ENCODE peak calls at places on chromosome 18, in seven cellular contexts. D, F, K, E, L, H and B are unnamed samples.

GRCh38 chr18:76923485-76924085 is 101.2 kb downstream of the ZNF236 start:
- DNase-seq in D (peak), F (no peak), K (no peak), E (peak), L (no peak), H (no peak), B (peak)

GRCh38 chr18:49030692-49031443 is 80.1 kb upstream of the SMAD7 start:
- DNase-seq in D (no peak), F (no peak), K (peak), E (peak), L (peak), H (no peak), B (no peak)

GRCh38 chr18:48929212-48929612 is 21.6 kb downstream of the SMAD7 start:
- DNase-seq in D (no peak), F (no peak), K (no peak), E (no peak), L (no peak), H (no peak), B (no peak)

GRCh38 chr18:28163201-28163778 is 13.6 kb downstream of the CDH2 start:
- DNase-seq in D (no peak), F (no peak), K (no peak), E (peak), L (no peak), H (no peak), B (no peak)

GRCh38 chr18:48864876-48865275 is 85.9 kb downstream of the SMAD7 start:
- DNase-seq in D (no peak), F (no peak), K (no peak), E (no peak), L (no peak), H (no peak), B (no peak)

GRCh38 chr18:5414546-5414945 is 119.0 kb upstream of the ZBTB14 start:
- DNase-seq in D (no peak), F (no peak), K (no peak), E (no peak), L (no peak), H (no peak), B (no peak)

GRCh38 chr18:38951633-38952032 is 1386.0 kb upstream of the CELF4 start:
- DNase-seq in D (no peak), F (no peak), K (no peak), E (no peak), L (no peak), H (no peak), B (no peak)

GRCh38 chr18:27713727-27714080 is 463.2 kb downstream of the CDH2 start:
- DNase-seq in D (no peak), F (no peak), K (no peak), E (peak), L (no peak), H (no peak), B (no peak)

GRCh38 chr18:5527603-5528002 is 16.2 kb downstream of the EPB41L3 start:
- DNase-seq in D (no peak), F (peak), K (peak), E (peak), L (no peak), H (no peak), B (no peak)

GRCh38 chr18:22088029-22088428 is 81.4 kb upstream of the GATA6 start:
- DNase-seq in D (no peak), F (no peak), K (no peak), E (no peak), L (no peak), H (no peak), B (no peak)

GRCh38 chr18:9001209-9001608 is 101.3 kb upstream of the NDUFV2 start:
- DNase-seq in D (no peak), F (no peak), K (no peak), E (no peak), L (no peak), H (no peak), B (no peak)

GRCh38 chr18:25453556-25454269 is 101.7 kb upstream of the ZNF521 start:
- DNase-seq in D (no peak), F (peak), K (peak), E (peak), L (no peak), H (no peak), B (no peak)

GRCh38 chr18:62187543-62188378 is 706 bp downstream of the RELCH start:
- DNase-seq in D (no peak), F (no peak), K (no peak), E (peak), L (peak), H (no peak), B (peak)

GRCh38 chr18:26654173-26655009 is 106.0 kb upstream of the KCTD1 start:
- DNase-seq in D (no peak), F (no peak), K (no peak), E (no peak), L (no peak), H (no peak), B (no peak)

GRCh38 chr18:58727776-58728500 is 56.7 kb downstream of the MALT1 start:
- DNase-seq in D (no peak), F (no peak), K (no peak), E (peak), L (no peak), H (no peak), B (no peak)

GRCh38 chr18:9771261-9771976 is 63.3 kb downstream of the RAB31 start:
- DNase-seq in D (peak), F (no peak), K (peak), E (peak), L (peak), H (peak), B (peak)

GRCh38 chr18:69580107-69580506 is 179.4 kb downstream of the DOK6 start:
- DNase-seq in D (no peak), F (no peak), K (no peak), E (peak), L (no peak), H (no peak), B (peak)

GRCh38 chr18:48948112-48949050 is 2.4 kb downstream of the SMAD7 start:
- DNase-seq in D (no peak), F (no peak), K (no peak), E (peak), L (no peak), H (peak), B (peak)

GRCh38 chr18:70698574-70698973 is 409.7 kb downstream of the SOCS6 start:
- DNase-seq in D (no peak), F (no peak), K (no peak), E (no peak), L (no peak), H (no peak), B (no peak)

GRCh38 chr18:58590231-58590630 is 38.7 kb downstream of the ALPK2 start:
- DNase-seq in D (no peak), F (peak), K (no peak), E (peak), L (no peak), H (no peak), B (no peak)

GRCh38 chr18:47323158-47323557 is 71.7 kb upstream of the SKOR2 start:
- DNase-seq in D (no peak), F (peak), K (no peak), E (no peak), L (no peak), H (no peak), B (no peak)

GRCh38 chr18:78739843-78740677 is 239.6 kb upstream of the SALL3 start:
- DNase-seq in D (no peak), F (no peak), K (no peak), E (no peak), L (no peak), H (no peak), B (no peak)

GRCh38 chr18:46469186-46469915 is 187.7 kb downstream of the LOXHD1 start:
- DNase-seq in D (no peak), F (no peak), K (no peak), E (no peak), L (no peak), H (no peak), B (no peak)

GRCh38 chr18:38654966-38655365 is 1089.4 kb upstream of the CELF4 start:
- DNase-seq in D (no peak), F (no peak), K (no peak), E (peak), L (no peak), H (no peak), B (no peak)

GRCh38 chr18:59885579-59886163 is 14.1 kb upstream of the PMAIP1 start:
- DNase-seq in D (no peak), F (no peak), K (no peak), E (peak), L (no peak), H (peak), B (peak)

GRCh38 chr18:766550-766860 is 45.5 kb downstream of the YES1 start:
- DNase-seq in D (no peak), F (no peak), K (no peak), E (no peak), L (no peak), H (no peak), B (no peak)

GRCh38 chr18:867257-867656 is 37.4 kb upstream of the ADCYAP1 start:
- DNase-seq in D (no peak), F (no peak), K (no peak), E (no peak), L (no peak), H (no peak), B (no peak)

GRCh38 chr18:9708057-9708881 is at the start of gene RAB31:
- DNase-seq in D (no peak), F (no peak), K (peak), E (peak), L (no peak), H (peak), B (peak)

GRCh38 chr18:53152478-53152877 is 812.5 kb downstream of the DCC start:
- DNase-seq in D (no peak), F (no peak), K (no peak), E (no peak), L (no peak), H (no peak), B (no peak)

GRCh38 chr18:363327-364115 is 95.7 kb upstream of the THOC1 start:
- DNase-seq in D (no peak), F (peak), K (no peak), E (peak), L (no peak), H (no peak), B (no peak)

GRCh38 chr18:50111398-50111797 is 83.5 kb downstream of the MYO5B start:
- DNase-seq in D (no peak), F (no peak), K (no peak), E (no peak), L (no peak), H (no peak), B (no peak)
- TF ChIP-seq CTCF in D (peak), F (no peak), K (no peak), E (no peak), L (no peak), H (no peak), B (no peak)

GRCh38 chr18:32920796-32921787 is 148.3 kb upstream of the KLHL14 start:
- DNase-seq in D (no peak), F (no peak), K (no peak), E (peak), L (no peak), H (no peak), B (peak)

GRCh38 chr18:32922951-32923430 is 150.2 kb upstream of the KLHL14 start:
- DNase-seq in D (no peak), F (no peak), K (no peak), E (no peak), L (no peak), H (no peak), B (no peak)

GRCh38 chr18:32918692-32919250 is 145.9 kb upstream of the KLHL14 start:
- DNase-seq in D (no peak), F (no peak), K (no peak), E (no peak), L (no peak), H (no peak), B (no peak)

GRCh38 chr18:32915526-32915925 is 142.7 kb upstream of the KLHL14 start:
- DNase-seq in D (no peak), F (no peak), K (no peak), E (no peak), L (no peak), H (no peak), B (no peak)

DNA sequence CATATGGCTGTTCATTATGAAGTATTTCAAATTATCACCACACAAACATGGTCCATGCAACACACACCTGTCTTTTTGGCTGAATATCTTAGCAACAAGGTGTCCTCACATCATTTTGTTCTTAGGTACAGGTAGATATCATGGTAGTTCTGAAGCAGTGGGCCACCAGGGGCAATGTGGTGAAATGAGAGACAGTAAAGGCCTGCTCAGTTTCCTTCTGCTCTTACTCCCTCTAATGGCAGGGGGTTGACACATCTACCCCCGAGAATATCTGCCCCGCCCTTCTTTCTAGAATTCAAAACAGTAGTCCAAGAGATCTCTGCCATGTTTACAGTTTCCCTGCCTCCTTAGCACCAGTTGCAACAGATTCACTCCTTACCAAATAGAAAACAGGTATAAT is 147.0 kb upstream of the KLHL14 start:
- DNase-seq in D (no peak), F (no peak), K (no peak), E (no peak), L (no peak), H (no peak), B (peak)
- TF ChIP-seq CTCF in D (peak), F (no peak), K (no peak), E (peak), L (peak), H (peak), B (peak)

GRCh38 chr18:6961331-6961730 is 156.3 kb downstream of the LAMA1 start:
- DNase-seq in D (no peak), F (no peak), K (no peak), E (no peak), L (no peak), H (no peak), B (no peak)
- TF ChIP-seq CTCF in D (no peak), F (no peak), K (no peak), E (no peak), L (no peak), H (no peak), B (no peak)

DNA sequence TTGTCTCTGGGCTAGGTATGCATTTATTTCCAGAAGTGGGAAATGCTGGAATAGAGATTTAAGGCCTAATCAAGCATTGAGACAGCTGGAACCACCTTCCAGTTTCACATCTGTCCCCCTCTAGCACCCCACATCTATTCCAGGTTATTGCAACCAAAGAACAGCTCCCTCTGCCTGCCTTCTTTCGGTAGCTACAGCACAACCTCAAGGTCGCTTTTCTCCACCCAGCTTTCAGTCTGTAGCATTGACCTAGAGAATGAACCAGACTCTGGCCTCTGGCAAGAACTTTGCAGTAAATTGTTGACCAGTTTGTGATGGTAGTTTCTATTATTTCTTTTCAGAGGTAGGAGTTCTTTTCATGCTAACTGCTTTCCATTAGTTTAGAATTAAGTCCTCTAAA is 484.2 kb downstream of the DLGAP1 start:
- DNase-seq in D (no peak), F (no peak), K (no peak), E (no peak), L (no peak), H (no peak), B (no peak)
- TF ChIP-seq CTCF in D (peak), F (peak), K (peak), E (no peak), L (no peak), H (no peak), B (no peak)

GRCh38 chr18:37266290-37266689 is 299.3 kb downstream of the CELF4 start:
- DNase-seq in D (no peak), F (no peak), K (no peak), E (no peak), L (no peak), H (no peak), B (peak)
- TF ChIP-seq CTCF in D (peak), F (peak), K (no peak), E (no peak), L (peak), H (no peak), B (peak)

DNA sequence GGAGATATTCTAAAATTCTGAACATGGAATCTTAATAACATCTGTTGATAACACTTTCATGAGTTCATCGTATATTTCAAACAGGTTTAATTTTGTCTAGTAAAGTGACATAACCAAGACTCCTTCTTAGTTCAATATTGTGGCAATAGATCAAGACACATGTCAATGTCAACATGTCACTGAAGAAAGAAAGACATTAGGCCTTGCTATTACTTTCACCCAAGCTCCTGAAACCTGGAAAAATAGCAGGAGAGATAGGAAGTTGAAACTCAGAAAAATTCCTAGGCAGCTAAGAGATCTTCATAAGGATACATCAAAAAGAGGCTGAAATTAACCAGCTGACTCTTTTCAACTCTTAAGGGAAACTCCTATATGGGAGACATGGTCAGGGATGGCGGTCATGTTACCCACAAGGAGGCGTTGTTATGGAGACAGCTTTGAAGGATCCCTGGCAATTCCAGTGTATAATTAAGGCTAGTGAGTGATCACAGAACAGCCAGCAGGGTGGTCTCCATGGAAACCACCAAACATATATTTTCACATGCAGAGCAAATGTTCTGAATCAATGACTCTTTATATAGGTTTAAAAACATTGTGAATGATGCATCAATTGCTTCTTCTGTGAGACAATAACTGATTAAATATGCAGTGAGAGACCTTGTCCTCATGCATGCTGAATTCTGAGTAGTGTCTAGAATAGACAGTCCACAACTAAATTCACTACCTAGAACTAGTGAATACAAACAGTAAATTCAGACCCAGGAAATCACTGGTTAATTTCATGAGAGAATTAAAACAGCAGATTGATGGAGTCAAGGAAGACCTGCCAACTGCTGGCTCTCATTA is 115.3 kb upstream of the RIOK3 start:
- DNase-seq in D (peak), F (no peak), K (no peak), E (peak), L (no peak), H (no peak), B (no peak)
- TF ChIP-seq CTCF in D (no peak), F (no peak), K (no peak), E (peak), L (peak), H (no peak), B (no peak)

GRCh38 chr18:55522011-55522410 is 66.0 kb downstream of the TCF4 start:
- DNase-seq in D (no peak), F (no peak), K (no peak), E (peak), L (no peak), H (no peak), B (peak)
- TF ChIP-seq CTCF in D (no peak), F (peak), K (peak), E (peak), L (peak), H (no peak), B (peak)

DNA sequence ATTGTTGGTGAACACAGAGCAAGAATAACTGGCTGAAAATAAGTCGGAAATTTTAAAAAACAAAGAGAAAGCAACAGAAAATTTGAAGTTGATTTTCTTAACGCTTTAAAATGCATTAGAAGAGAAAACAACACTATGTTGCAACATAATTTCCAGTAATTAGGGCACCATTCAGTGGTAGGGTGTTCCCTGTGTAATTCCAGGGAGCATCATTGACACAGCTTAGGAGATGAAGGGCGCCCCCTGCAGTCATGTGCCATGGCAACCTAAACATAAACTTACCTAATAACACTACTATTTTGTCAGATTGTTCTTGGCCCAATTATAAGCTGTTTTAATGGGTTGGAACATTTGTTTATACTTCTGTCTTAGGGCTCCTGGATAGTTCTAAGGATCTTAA is 99.6 kb downstream of the DTNA start:
- DNase-seq in D (peak), F (no peak), K (peak), E (peak), L (no peak), H (no peak), B (peak)
- TF ChIP-seq CTCF in D (peak), F (peak), K (peak), E (peak), L (peak), H (no peak), B (peak)

GRCh38 chr18:56509656-56510055 is 128.7 kb downstream of the TXNL1 start:
- DNase-seq in D (no peak), F (no peak), K (no peak), E (no peak), L (no peak), H (no peak), B (no peak)
- TF ChIP-seq CTCF in D (no peak), F (no peak), K (no peak), E (no peak), L (no peak), H (no peak), B (no peak)